ENCODE peak calls at places on chromosomes 11 and 22, in seven cellular contexts. One of them, this sample, is unnamed.

GRCh38 chr11:43408277-43408676 is 49.6 kb downstream of the TTC17 start:
- DNase-seq in fibroblast of gingiva: no peak
- DNase-seq in cardiac fibroblast: no peak
- DNase-seq in central memory CD8-positive, alpha-beta T cell: no peak
- DNase-seq in HT1080: no peak
- DNase-seq in GM10248: no peak
- DNase-seq in stimulated activated CD8-positive, alpha-beta memory T cell treated with anti-CD3 and anti-CD28 coated beads, Interleukin-12 subunit alpha, Interleukin-12 subunit beta, amount 100 ng/mL, for 4 hours: no peak
- DNase-seq in this sample: no peak

GRCh38 chr11:4448995-4449394 is at the start of gene OR52K2:
- DNase-seq in fibroblast of gingiva: peak; percentile 5
- DNase-seq in cardiac fibroblast: no peak
- DNase-seq in central memory CD8-positive, alpha-beta T cell: no peak
- DNase-seq in HT1080: no peak
- DNase-seq in GM10248: no peak
- DNase-seq in stimulated activated CD8-positive, alpha-beta memory T cell treated with anti-CD3 and anti-CD28 coated beads, Interleukin-12 subunit alpha, Interleukin-12 subunit beta, amount 100 ng/mL, for 4 hours: no peak
- DNase-seq in this sample: no peak

GRCh38 chr22:42544686-42545085 is 9.1 kb upstream of the SERHL2 start:
- DNase-seq in fibroblast of gingiva: no peak
- DNase-seq in cardiac fibroblast: peak; percentile 76
- DNase-seq in central memory CD8-positive, alpha-beta T cell: no peak
- DNase-seq in HT1080: no peak
- DNase-seq in GM10248: no peak
- DNase-seq in stimulated activated CD8-positive, alpha-beta memory T cell treated with anti-CD3 and anti-CD28 coated beads, Interleukin-12 subunit alpha, Interleukin-12 subunit beta, amount 100 ng/mL, for 4 hours: no peak
- DNase-seq in this sample: peak; percentile 74

GRCh38 chr11:406796-407650 is 7.8 kb downstream of the SIGIRR start:
- DNase-seq in fibroblast of gingiva: peak; percentile 65
- DNase-seq in cardiac fibroblast: peak; percentile 78
- DNase-seq in central memory CD8-positive, alpha-beta T cell: peak; percentile 97
- DNase-seq in HT1080: no peak
- DNase-seq in GM10248: peak; percentile 95
- DNase-seq in stimulated activated CD8-positive, alpha-beta memory T cell treated with anti-CD3 and anti-CD28 coated beads, Interleukin-12 subunit alpha, Interleukin-12 subunit beta, amount 100 ng/mL, for 4 hours: peak; percentile 87
- DNase-seq in this sample: peak; percentile 77

GRCh38 chr11:64357904-64358535 is 942 bp upstream of the RPS6KA4 start:
- DNase-seq in fibroblast of gingiva: no peak
- DNase-seq in cardiac fibroblast: peak; percentile 21
- DNase-seq in central memory CD8-positive, alpha-beta T cell: no peak
- DNase-seq in HT1080: peak; percentile 83
- DNase-seq in GM10248: no peak
- DNase-seq in stimulated activated CD8-positive, alpha-beta memory T cell treated with anti-CD3 and anti-CD28 coated beads, Interleukin-12 subunit alpha, Interleukin-12 subunit beta, amount 100 ng/mL, for 4 hours: peak; percentile 41
- DNase-seq in this sample: no peak

GRCh38 chr22:37647928-37648327 is 8.5 kb downstream of the SH3BP1 start:
- DNase-seq in fibroblast of gingiva: no peak
- DNase-seq in cardiac fibroblast: no peak
- DNase-seq in central memory CD8-positive, alpha-beta T cell: no peak
- DNase-seq in HT1080: no peak
- DNase-seq in GM10248: no peak
- DNase-seq in stimulated activated CD8-positive, alpha-beta memory T cell treated with anti-CD3 and anti-CD28 coated beads, Interleukin-12 subunit alpha, Interleukin-12 subunit beta, amount 100 ng/mL, for 4 hours: no peak
- DNase-seq in this sample: no peak

GRCh38 chr22:44659140-44659539 is 42.9 kb upstream of the PRR5 start:
- DNase-seq in fibroblast of gingiva: peak; percentile 50
- DNase-seq in cardiac fibroblast: no peak
- DNase-seq in central memory CD8-positive, alpha-beta T cell: no peak
- DNase-seq in HT1080: no peak
- DNase-seq in GM10248: no peak
- DNase-seq in stimulated activated CD8-positive, alpha-beta memory T cell treated with anti-CD3 and anti-CD28 coated beads, Interleukin-12 subunit alpha, Interleukin-12 subunit beta, amount 100 ng/mL, for 4 hours: no peak
- DNase-seq in this sample: no peak

GRCh38 chr22:37082251-37082650 is 27.3 kb downstream of the TMPRSS6 start:
- DNase-seq in fibroblast of gingiva: no peak
- DNase-seq in cardiac fibroblast: no peak
- DNase-seq in central memory CD8-positive, alpha-beta T cell: no peak
- DNase-seq in HT1080: no peak
- DNase-seq in GM10248: no peak
- DNase-seq in stimulated activated CD8-positive, alpha-beta memory T cell treated with anti-CD3 and anti-CD28 coated beads, Interleukin-12 subunit alpha, Interleukin-12 subunit beta, amount 100 ng/mL, for 4 hours: no peak
- DNase-seq in this sample: no peak

GRCh38 chr22:47180796-47181195 is 418.3 kb downstream of the TBC1D22A start:
- DNase-seq in fibroblast of gingiva: no peak
- DNase-seq in cardiac fibroblast: no peak
- DNase-seq in central memory CD8-positive, alpha-beta T cell: no peak
- DNase-seq in HT1080: no peak
- DNase-seq in GM10248: no peak
- DNase-seq in stimulated activated CD8-positive, alpha-beta memory T cell treated with anti-CD3 and anti-CD28 coated beads, Interleukin-12 subunit alpha, Interleukin-12 subunit beta, amount 100 ng/mL, for 4 hours: no peak
- DNase-seq in this sample: no peak